ENCODE peak calls at places on chromosomes 12 and 14, in five cellular contexts. M, K, G, W and Q are unnamed samples.

GRCh38 chr12:47811070-47811391 is 8.7 kb downstream of the HDAC7 start:
- DNase-seq in M (no peak), K (no peak), W (no peak), G (no peak), Q (no peak)

GRCh38 chr12:50933459-50934124 is 18.8 kb upstream of the HIGD1C start:
- DNase-seq in G (no peak), W (no peak), M (no peak), K (no peak), Q (no peak)

GRCh38 chr12:53097207-53097563 is 282 bp upstream of the IGFBP6 start:
- DNase-seq in K (no peak), W (no peak), M (peak), G (no peak), Q (no peak)

GRCh38 chr12:4881665-4882064 is 28.0 kb upstream of the KCNA1 start:
- DNase-seq in M (no peak), K (no peak), W (no peak), G (no peak), Q (no peak)

GRCh38 chr12:12890815-12891645 is at the start of gene GPRC5A:
- DNase-seq in K (peak), M (peak), W (peak), G (peak), Q (peak)

GRCh38 chr14:49880267-49881064 is 12.4 kb upstream of the ARF6 start:
- DNase-seq in W (no peak), M (no peak), G (no peak), K (no peak), Q (no peak)

GRCh38 chr14:81137316-81137715 is 83.4 kb downstream of the GTF2A1 start:
- DNase-seq in K (no peak), M (peak), W (peak), G (no peak), Q (no peak)

GRCh38 chr14:99603471-99603933 is 505 bp downstream of the CCDC85C start:
- DNase-seq in K (no peak), W (no peak), M (no peak), G (no peak), Q (peak)

GRCh38 chr14:77071938-77072388 is 26.1 kb upstream of the CIPC start:
- DNase-seq in K (no peak), G (no peak), W (no peak), M (peak), Q (no peak)

GRCh38 chr12:51915003-51915625 is 7.8 kb downstream of the ACVRL1 start:
- DNase-seq in K (no peak), W (no peak), M (no peak), G (no peak), Q (no peak)

GRCh38 chr12:23132357-23132756 is 507.4 kb downstream of the ETNK1 start:
- DNase-seq in W (no peak), K (no peak), G (no peak), M (no peak), Q (no peak)

GRCh38 chr14:65206448-65207096 is 104.3 kb upstream of the MAX start:
- DNase-seq in K (no peak), W (peak), G (no peak), M (peak), Q (peak)

GRCh38 chr12:102847131-102847530 is 69.9 kb downstream of the PAH start:
- DNase-seq in M (no peak), W (no peak), K (no peak), G (no peak), Q (no peak)

GRCh38 chr14:39368261-39368959 is 63.8 kb downstream of the FBXO33 start:
- DNase-seq in G (peak), W (peak), K (no peak), M (peak), Q (no peak)

GRCh38 chr12:52280319-52280795 is 5.9 kb downstream of the KRT86 start:
- DNase-seq in M (peak), W (peak), G (peak), K (peak), Q (no peak)

GRCh38 chr14:85824526-85824925 is 294.6 kb downstream of the FLRT2 start:
- DNase-seq in G (no peak), M (no peak), W (no peak), K (no peak), Q (no peak)

GRCh38 chr12:51205350-51205749 is 12.5 kb downstream of the POU6F1 start:
- DNase-seq in G (no peak), W (no peak), K (no peak), M (no peak), Q (no peak)

GRCh38 chr12:91811481-91812287 is 334.0 kb downstream of the BTG1 start:
- DNase-seq in M (peak), K (no peak), G (peak), W (no peak), Q (peak)

GRCh38 chr14:104887623-104888488 is 22.8 kb downstream of the CEP170B start:
- DNase-seq in K (no peak), M (no peak), G (no peak), W (no peak), Q (no peak)

GRCh38 chr12:89319606-89320005 is 32.7 kb downstream of the DUSP6 start:
- DNase-seq in K (no peak), G (no peak), W (no peak), M (no peak), Q (no peak)

GRCh38 chr12:4909734-4910501 is at the start of gene KCNA1:
- DNase-seq in G (no peak), W (no peak), K (no peak), M (peak), Q (no peak)

GRCh38 chr12:79250186-79250585 is 385.6 kb downstream of the SYT1 start:
- DNase-seq in G (no peak), K (no peak), W (no peak), M (no peak), Q (no peak)

GRCh38 chr12:27615331-27615891 is 80.8 kb upstream of the REP15 start:
- DNase-seq in K (no peak), M (peak), W (no peak), G (no peak), Q (no peak)

GRCh38 chr12:95396849-95397498 is 77.0 kb upstream of the METAP2 start:
- DNase-seq in K (no peak), M (peak), W (no peak), G (no peak), Q (no peak)

GRCh38 chr12:54988402-54989054 is 4.0 kb upstream of the TESPA1 start:
- DNase-seq in G (peak), M (peak), K (peak), W (no peak), Q (no peak)

GRCh38 chr12:20653871-20654270 is 41.3 kb upstream of the SLCO1C1 start:
- DNase-seq in G (no peak), M (no peak), K (no peak), W (no peak), Q (no peak)

GRCh38 chr14:68283378-68284123 is 464.0 kb downstream of the RAD51B start:
- DNase-seq in K (no peak), G (peak), M (no peak), W (no peak), Q (peak)

GRCh38 chr12:117489671-117490070 is 128.2 kb upstream of the NOS1 start:
- DNase-seq in G (no peak), W (no peak), K (no peak), M (no peak), Q (no peak)

GRCh38 chr12:104478396-104479140 is 21.8 kb downstream of the CHST11 start:
- DNase-seq in K (no peak), M (no peak), G (no peak), W (no peak), Q (peak)

GRCh38 chr12:2877959-2878732 is 1.1 kb downstream of the RHNO1 start:
- DNase-seq in W (no peak), M (peak), G (no peak), K (no peak), Q (peak)

GRCh38 chr14:24388474-24389179 is 10.2 kb upstream of the NYNRIN start:
- DNase-seq in G (no peak), W (no peak), M (no peak), K (no peak), Q (no peak)